ENCODE peak calls at places on chromosome 13, in four cellular contexts. O, U, C and J are unnamed samples.

GRCh38 chr13:26017196-26017921 is 34.5 kb downstream of the SHISA2 start:
- DNase-seq in O (no peak), U (no peak), C (no peak), J (no peak)

GRCh38 chr13:96052655-96053002 is 572 bp downstream of the UGGT2 start:
- DNase-seq in O (peak), U (no peak), C (no peak), J (no peak)

GRCh38 chr13:93861818-93862217 is 617.7 kb downstream of the DCT start:
- DNase-seq in O (no peak), U (no peak), C (no peak), J (no peak)

GRCh38 chr13:67410645-67411044 is 180.5 kb upstream of the PCDH9 start:
- DNase-seq in O (no peak), U (no peak), C (no peak), J (no peak)

GRCh38 chr13:99003851-99004471 is 26.1 kb upstream of the DOCK9 start:
- DNase-seq in O (no peak), U (no peak), C (no peak), J (no peak)

GRCh38 chr13:63774133-63774532 is 2358.5 kb upstream of the PCDH20 start:
- DNase-seq in O (no peak), U (no peak), C (no peak), J (no peak)

GRCh38 chr13:46962286-46962941 is 65.6 kb upstream of the HTR2A start:
- DNase-seq in O (no peak), U (no peak), C (no peak), J (no peak)

GRCh38 chr13:96075953-96076543 is 13.9 kb upstream of the HS6ST3 start:
- DNase-seq in O (no peak), U (no peak), C (no peak), J (no peak)

GRCh38 chr13:110809871-110810486 is 96.5 kb downstream of the ING1 start:
- DNase-seq in O (no peak), U (no peak), C (no peak), J (no peak)